ENCODE peak calls at places on chromosomes 7 and 10, in nine cellular contexts. H is activated T-cell treated with anti-CD3 and anti-CD28 coated beads, Interleukin-2, amount 50 U/mL, for 48 hours; G is pons; B is left ventricle myocardium inferior; P is HTR-8/SVneo; K is activated effector memory CD4-positive, alpha-beta T cell treated with Interleukin-2 at 50 U/mL for 16 hours; Q is brain microvascular endothelial cell; J is mammary epithelial cell; U is NCI-H82. C is an unnamed sample.

GRCh38 chr7:140619101-140619615 is 21.5 kb downstream of the DENND2A start:
- DNase-seq in K (no peak), G (no peak), U (no peak), H (no peak), B (no peak), P (no peak), J (no peak), Q (no peak), C (no peak)

GRCh38 chr7:114793155-114793849 is 128.6 kb upstream of the MDFIC start:
- DNase-seq in H (no peak), P (no peak), B (no peak), J (no peak), G (no peak), K (no peak), Q (no peak), U (no peak), C (no peak)

GRCh38 chr7:69845721-69846495 is 247.6 kb downstream of the AUTS2 start:
- DNase-seq in B (no peak), J (no peak), K (no peak), G (no peak), Q (no peak), H (no peak), U (no peak), P (no peak), C (no peak)

GRCh38 chr10:47314416-47314970 is 7.8 kb upstream of the GDF2 start:
- DNase-seq in G (no peak), U (no peak), Q (no peak), J (no peak), H (no peak), P (no peak), K (no peak), B (no peak), C (no peak)

GRCh38 chr10:58853668-58854067 is 322.8 kb upstream of the PHYHIPL start:
- DNase-seq in K (no peak), G (no peak), Q (no peak), B (no peak), J (no peak), H (no peak), P (no peak), U (no peak), C (no peak)

GRCh38 chr7:107563072-107563760 is 504 bp downstream of the COG5 start:
- DNase-seq in B (no peak), H (no peak), K (no peak), J (no peak), U (peak; percentile 76), Q (peak; percentile 25), G (peak; percentile 35), P (peak; percentile 24), C (no peak)

GRCh38 chr10:14611971-14612693 is 162.6 kb downstream of the FAM107B start:
- DNase-seq in J (no peak), G (no peak), P (no peak), Q (no peak), B (no peak), K (no peak), U (no peak), H (no peak), C (peak; percentile 57)

GRCh38 chr7:240887-241421 is 48.6 kb downstream of the FAM20C start:
- DNase-seq in Q (no peak), H (no peak), B (no peak), U (no peak), G (no peak), K (no peak), J (peak; percentile 50), P (no peak), C (no peak)

GRCh38 chr10:96743988-96744585 is 23.8 kb upstream of the PIK3AP1 start:
- DNase-seq in Q (peak; percentile 10), H (no peak), J (no peak), P (no peak), K (no peak), B (no peak), U (peak; percentile 41), G (peak; percentile 49), C (peak; percentile 50)

GRCh38 chr7:38321515-38321944 is 48.1 kb upstream of the TARP start:
- DNase-seq in Q (peak; percentile 77), H (no peak), J (peak; percentile 12), U (no peak), G (no peak), K (no peak), P (no peak), B (no peak), C (no peak)

GRCh38 chr7:102306916-102307677 is 20.4 kb downstream of the SH2B2 start:
- DNase-seq in H (peak; percentile 47), B (peak; percentile 51), K (no peak), G (peak; percentile 42), P (no peak), U (peak; percentile 65), Q (peak; percentile 36), J (no peak), C (no peak)

C was measured in HT-29.